ENCODE peak calls at places on chromosome 6, in four cellular contexts. One of them, this sample, is unnamed.

GRCh38 chr6:34437644-34437970 is 11.7 kb upstream of the RPS10 start:
- DNase-seq in gastrocnemius medialis: no peak
- DNase-seq in tibial artery: no peak
- DNase-seq in lung: no peak
- DNase-seq in this sample: no peak

GRCh38 chr6:119344306-119344705 is 5.3 kb downstream of the MAN1A1 start:
- DNase-seq in gastrocnemius medialis: no peak
- DNase-seq in lung: no peak
- DNase-seq in tibial artery: no peak
- DNase-seq in this sample: no peak

GRCh38 chr6:78995946-78996345 is 82.1 kb downstream of the PHIP start:
- DNase-seq in lung: no peak
- DNase-seq in gastrocnemius medialis: no peak
- DNase-seq in tibial artery: no peak
- DNase-seq in this sample: no peak

GRCh38 chr6:155738602-155739001 is 283.0 kb upstream of the NOX3 start:
- DNase-seq in tibial artery: no peak
- DNase-seq in lung: no peak
- DNase-seq in gastrocnemius medialis: no peak
- DNase-seq in this sample: no peak

GRCh38 chr6:85641522-85641915 is 1.2 kb downstream of the SYNCRIP start:
- DNase-seq in tibial artery: no peak
- DNase-seq in gastrocnemius medialis: no peak
- DNase-seq in lung: no peak
- DNase-seq in this sample: no peak

GRCh38 chr6:109389650-109390274 is 7.5 kb upstream of the CD164 start:
- DNase-seq in tibial artery: no peak
- DNase-seq in gastrocnemius medialis: no peak
- DNase-seq in lung: no peak
- DNase-seq in this sample: no peak

GRCh38 chr6:80610821-80611220 is 504.4 kb downstream of the BCKDHB start:
- DNase-seq in gastrocnemius medialis: no peak
- DNase-seq in tibial artery: no peak
- DNase-seq in lung: no peak
- DNase-seq in this sample: no peak

GRCh38 chr6:115064680-115065079 is 721.9 kb upstream of the HS3ST5 start:
- DNase-seq in gastrocnemius medialis: no peak
- DNase-seq in tibial artery: no peak
- DNase-seq in lung: no peak
- DNase-seq in this sample: no peak

GRCh38 chr6:125791151-125791819 is 525 bp downstream of the NCOA7 start:
- DNase-seq in tibial artery: peak; percentile 69
- DNase-seq in gastrocnemius medialis: no peak
- DNase-seq in lung: no peak
- DNase-seq in this sample: peak; percentile 47

GRCh38 chr6:1390071-1390804 is 862 bp downstream of the FOXF2 start:
- DNase-seq in lung: no peak
- DNase-seq in gastrocnemius medialis: no peak
- DNase-seq in tibial artery: no peak
- DNase-seq in this sample: no peak

GRCh38 chr6:105805581-105806023 is 280.5 kb upstream of the PRDM1 start:
- DNase-seq in tibial artery: no peak
- DNase-seq in lung: no peak
- DNase-seq in gastrocnemius medialis: no peak
- DNase-seq in this sample: no peak

DNA sequence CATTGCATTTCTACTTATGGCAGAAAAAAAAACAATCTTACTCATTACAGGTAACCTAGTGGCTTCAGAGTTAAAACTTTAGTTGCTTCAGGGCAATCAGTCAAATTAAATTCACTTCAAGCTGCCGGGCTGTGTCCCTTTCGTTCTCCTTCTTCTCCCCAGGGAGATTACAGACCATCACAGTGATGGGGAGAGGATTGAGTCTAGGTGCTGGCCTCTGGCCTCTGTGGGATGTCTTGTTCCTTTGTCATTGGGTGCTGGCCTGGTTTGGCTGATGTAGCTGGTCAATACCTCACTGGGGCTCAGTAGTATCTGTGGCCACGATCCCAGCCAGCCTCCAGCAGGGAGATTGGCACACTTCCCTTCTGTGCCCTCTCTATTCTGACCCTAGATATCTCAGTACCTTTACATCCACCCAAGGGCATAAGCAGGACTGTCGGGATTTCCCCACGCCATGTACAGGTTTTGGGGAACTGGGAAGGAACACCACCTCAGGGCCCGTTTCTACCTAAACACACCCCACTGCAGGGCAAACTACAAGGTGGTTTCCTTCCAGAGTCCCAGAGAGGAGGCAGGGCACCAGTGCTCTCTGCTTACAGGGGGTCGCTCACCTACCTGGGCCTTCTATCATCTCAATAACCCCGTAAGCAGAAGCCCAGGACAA is 15.4 kb downstream of the FYN start:
- DNase-seq in tibial artery: no peak
- DNase-seq in gastrocnemius medialis: no peak
- DNase-seq in lung: no peak
- DNase-seq in this sample: no peak
- H3K4me3 ChIP-seq in tibial artery: no peak overlapping the region
- H3K4me3 ChIP-seq in gastrocnemius medialis: no peak overlapping the region
- H3K4me3 ChIP-seq in lung: no peak overlapping the region
- H3K4me3 ChIP-seq in this sample: no peak overlapping the region

GRCh38 chr6:37538107-37538506 is 38.4 kb upstream of the CCDC167 start:
- DNase-seq in gastrocnemius medialis: no peak
- DNase-seq in tibial artery: no peak
- DNase-seq in lung: no peak
- DNase-seq in this sample: no peak
- TF ChIP-seq CTCF in gastrocnemius medialis: no peak
- TF ChIP-seq CTCF in tibial artery: no peak
- TF ChIP-seq CTCF in lung: no peak
- TF ChIP-seq CTCF in this sample: no peak

GRCh38 chr6:158870418-158870957 is 51.3 kb upstream of the EZR start:
- DNase-seq in gastrocnemius medialis: no peak
- DNase-seq in lung: no peak
- DNase-seq in tibial artery: no peak
- DNase-seq in this sample: no peak
- H3K4me3 ChIP-seq in gastrocnemius medialis: peak overlapping the region; percentile 56
- H3K4me3 ChIP-seq in lung: no peak overlapping the region
- H3K4me3 ChIP-seq in tibial artery: peak overlapping the region; percentile 53
- H3K4me3 ChIP-seq in this sample: no peak overlapping the region

DNA sequence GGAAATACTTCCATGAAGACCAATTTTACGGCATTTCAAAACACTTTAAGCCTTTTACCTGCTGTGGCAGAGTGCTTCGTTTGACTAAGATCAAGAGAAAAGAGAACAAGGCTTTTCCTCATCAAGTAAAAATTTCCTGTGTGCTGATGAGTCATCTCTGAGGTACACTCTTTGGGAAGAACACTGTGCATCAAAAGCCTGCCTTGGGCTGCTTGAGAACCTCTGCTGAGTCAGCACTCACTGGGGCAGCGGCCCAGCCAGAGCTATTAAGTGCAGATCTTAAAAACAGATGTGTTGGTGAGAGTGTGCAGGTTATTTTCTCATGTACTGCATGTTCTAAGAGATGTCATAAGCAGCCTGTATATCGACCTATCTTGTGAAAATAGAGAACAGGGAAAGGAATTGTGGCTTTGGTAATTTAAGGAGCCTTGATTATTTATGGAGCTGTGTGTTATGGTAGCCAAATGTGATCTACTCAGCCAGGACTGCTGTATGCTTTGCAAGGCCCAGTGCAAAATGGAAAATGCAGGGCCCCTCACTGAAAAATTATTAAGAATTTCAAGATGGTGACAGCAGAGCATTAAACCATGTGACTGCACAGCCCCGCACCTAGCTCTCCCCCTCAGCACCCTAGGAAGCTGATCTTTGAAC is 208.5 kb downstream of the ARHGAP18 start:
- DNase-seq in tibial artery: no peak
- DNase-seq in lung: peak; percentile 66
- DNase-seq in gastrocnemius medialis: peak; percentile 71
- DNase-seq in this sample: peak; percentile 72
- TF ChIP-seq CTCF in tibial artery: no peak
- TF ChIP-seq CTCF in lung: no peak
- TF ChIP-seq CTCF in gastrocnemius medialis: no peak
- TF ChIP-seq CTCF in this sample: no peak

GRCh38 chr6:156963712-156964700 is 186.8 kb downstream of the ARID1B start:
- DNase-seq in tibial artery: no peak
- DNase-seq in gastrocnemius medialis: no peak
- DNase-seq in lung: no peak
- DNase-seq in this sample: no peak
- H3K4me3 ChIP-seq in tibial artery: peak overlapping the region; percentile 9
- H3K4me3 ChIP-seq in gastrocnemius medialis: peak overlapping the region; percentile 43
- H3K4me3 ChIP-seq in lung: no peak overlapping the region
- H3K4me3 ChIP-seq in this sample: no peak overlapping the region

GRCh38 chr6:133499662-133500061 is 258.5 kb downstream of the EYA4 start:
- DNase-seq in gastrocnemius medialis: no peak
- DNase-seq in tibial artery: no peak
- DNase-seq in lung: no peak
- DNase-seq in this sample: no peak
- TF ChIP-seq CTCF in gastrocnemius medialis: no peak
- TF ChIP-seq CTCF in tibial artery: no peak
- TF ChIP-seq CTCF in lung: no peak
- TF ChIP-seq CTCF in this sample: no peak

GRCh38 chr6:120395330-120395729 is 939.0 kb downstream of the TBC1D32 start:
- DNase-seq in tibial artery: no peak
- DNase-seq in lung: no peak
- DNase-seq in gastrocnemius medialis: no peak
- DNase-seq in this sample: no peak

DNA sequence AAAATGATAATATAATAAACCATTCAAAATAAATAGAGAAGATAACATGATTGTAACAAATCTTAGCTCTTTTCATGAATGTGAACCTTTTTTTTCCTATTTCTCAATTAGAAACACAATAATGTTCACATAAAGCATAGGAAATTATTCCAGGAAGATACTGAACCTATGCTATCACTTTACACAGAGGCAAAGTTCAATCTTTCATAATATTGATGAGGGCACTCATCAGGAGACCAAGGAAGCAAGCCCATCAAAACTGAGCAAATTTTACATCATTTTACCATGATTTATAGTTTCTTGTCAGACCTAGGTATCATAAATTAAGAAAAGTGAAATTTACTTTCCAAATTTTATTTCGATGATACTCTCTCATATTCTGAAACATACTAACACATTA is 938.5 kb downstream of the TBC1D32 start:
- DNase-seq in lung: no peak
- DNase-seq in tibial artery: no peak
- DNase-seq in gastrocnemius medialis: no peak
- DNase-seq in this sample: no peak
- H3K4me3 ChIP-seq in lung: no peak overlapping the region
- H3K4me3 ChIP-seq in tibial artery: no peak overlapping the region
- H3K4me3 ChIP-seq in gastrocnemius medialis: no peak overlapping the region
- H3K4me3 ChIP-seq in this sample: no peak overlapping the region

This sample was measured in lower leg skin.